ENCODE peak calls at places on chromosomes 2 and 18, in seven cellular contexts. C, F, K, J, V, Q and E are unnamed samples.

GRCh38 chr18:40258298-40258697 is 1696.7 kb upstream of the PIK3C3 start:
- DNase-seq in V (no peak), J (peak; percentile 51), F (no peak), Q (no peak), C (no peak), K (no peak), E (no peak)

GRCh38 chr2:161905389-161906046 is 168.5 kb downstream of the DPP4 start:
- DNase-seq in J (no peak), F (peak; percentile 25), V (no peak), Q (no peak), C (no peak), K (no peak), E (no peak)

GRCh38 chr18:78679061-78679460 is 300.6 kb upstream of the SALL3 start:
- DNase-seq in V (no peak), J (no peak), Q (no peak), C (no peak), F (no peak), K (no peak), E (no peak)

GRCh38 chr2:83068706-83069105 is 1390.4 kb downstream of the SUCLG1 start:
- DNase-seq in K (no peak), C (no peak), J (no peak), V (no peak), F (no peak), Q (no peak), E (no peak)

GRCh38 chr18:23209796-23210195 is 74.5 kb downstream of the CABLES1 start:
- DNase-seq in F (no peak), J (no peak), K (no peak), Q (no peak), C (no peak), V (no peak), E (no peak)

GRCh38 chr2:7627587-7627986 is 710.4 kb downstream of the RNF144A start:
- DNase-seq in F (no peak), Q (no peak), V (no peak), C (no peak), K (no peak), J (no peak), E (no peak)

GRCh38 chr2:39778775-39779751 is at the start of gene THUMPD2:
- DNase-seq in C (peak; percentile 41), Q (peak; percentile 21), K (peak; percentile 33), V (peak; percentile 42), J (no peak), F (peak; percentile 84), E (peak; percentile 86)

GRCh38 chr18:64134044-64134757 is 14.7 kb downstream of the LINC00305 start:
- DNase-seq in K (no peak), J (no peak), Q (no peak), V (no peak), F (no peak), C (no peak), E (no peak)

GRCh38 chr2:128752691-128753263 is 434.1 kb upstream of the HS6ST1 start:
- DNase-seq in C (no peak), Q (no peak), J (no peak), F (no peak), V (no peak), K (no peak), E (no peak)

GRCh38 chr18:23504720-23505119 is 1.4 kb downstream of the RMC1 start:
- DNase-seq in J (no peak), V (no peak), F (peak; percentile 9), Q (no peak), K (no peak), C (no peak), E (no peak)

GRCh38 chr18:13376841-13377351 is 158.3 kb downstream of the LDLRAD4 start:
- DNase-seq in K (peak; percentile 57), F (peak; percentile 85), V (no peak), Q (peak; percentile 49), C (peak; percentile 30), J (no peak), E (no peak)

GRCh38 chr2:176435691-176436215 is 166.5 kb downstream of the MTX2 start:
- DNase-seq in C (no peak), K (no peak), F (no peak), V (no peak), J (no peak), Q (no peak), E (no peak)

GRCh38 chr2:190571666-190572065 is 37.1 kb upstream of the NEMP2 start:
- DNase-seq in K (no peak), Q (no peak), C (no peak), J (no peak), F (no peak), V (no peak), E (peak; percentile 25)

GRCh38 chr18:31230495-31230894 is 67.8 kb upstream of the DSC1 start:
- DNase-seq in F (no peak), K (no peak), J (no peak), Q (no peak), V (peak; percentile 89), C (no peak), E (no peak)

GRCh38 chr2:37635359-37636208 is 35.9 kb downstream of the CDC42EP3 start:
- DNase-seq in Q (peak; percentile 50), C (peak; percentile 33), J (no peak), V (no peak), F (peak; percentile 85), K (peak; percentile 52), E (peak; percentile 97)

GRCh38 chr2:149161481-149162225 is 123.2 kb downstream of the LYPD6B start:
- DNase-seq in C (no peak), K (no peak), J (no peak), Q (no peak), F (no peak), V (no peak), E (peak; percentile 95)

GRCh38 chr2:238847841-238848565 is at the start of gene TWIST2:
- DNase-seq in K (no peak), C (no peak), Q (no peak), J (peak; percentile 75), V (no peak), F (no peak), E (peak; percentile 40)

GRCh38 chr2:74777161-74777900 is 56.6 kb upstream of the HK2 start:
- DNase-seq in Q (no peak), C (no peak), K (no peak), V (no peak), J (no peak), F (no peak), E (peak; percentile 97)

GRCh38 chr2:128187032-128187654 is 96.1 kb downstream of the UGGT1 start:
- DNase-seq in F (no peak), K (no peak), Q (no peak), J (no peak), V (no peak), C (no peak), E (no peak)

GRCh38 chr2:226891780-226892590 is 56.1 kb downstream of the RHBDD1 start:
- DNase-seq in C (no peak), K (no peak), J (peak; percentile 74), Q (no peak), F (no peak), V (no peak), E (no peak)

GRCh38 chr2:236663267-236663666 is 93.6 kb downstream of the ACKR3 start:
- DNase-seq in C (no peak), K (no peak), F (no peak), J (no peak), Q (no peak), V (no peak), E (no peak)

GRCh38 chr18:58578835-58579560 is 49.9 kb downstream of the ALPK2 start:
- DNase-seq in F (peak; percentile 33), Q (no peak), V (no peak), C (no peak), J (peak; percentile 59), K (no peak), E (no peak)

GRCh38 chr2:3488768-3489448 is 30.4 kb downstream of the ADI1 start:
- DNase-seq in K (no peak), J (no peak), F (no peak), C (no peak), Q (no peak), V (no peak), E (no peak)

GRCh38 chr2:107804608-107805498 is 21.8 kb upstream of the RGPD4 start:
- DNase-seq in F (no peak), C (no peak), V (no peak), J (no peak), Q (no peak), K (no peak), E (no peak)

GRCh38 chr2:11899264-11899818 is 152.9 kb downstream of the LPIN1 start:
- DNase-seq in V (no peak), C (no peak), K (no peak), F (no peak), Q (no peak), J (no peak), E (no peak)

GRCh38 chr2:86201951-86202692 is 2.9 kb downstream of the MRPL35 start:
- DNase-seq in J (no peak), F (no peak), V (no peak), K (no peak), Q (no peak), C (no peak), E (no peak)

GRCh38 chr18:63881851-63882250 is 5.7 kb upstream of the SERPINB2 start:
- DNase-seq in Q (no peak), V (no peak), K (no peak), F (peak; percentile 22), C (no peak), J (no peak), E (no peak)

GRCh38 chr2:240597054-240597418 is 10.5 kb downstream of the CAPN10 start:
- DNase-seq in J (no peak), V (no peak), F (no peak), C (no peak), K (no peak), Q (no peak), E (no peak)

GRCh38 chr18:61528961-61529360 is 195.7 kb downstream of the CDH20 start:
- DNase-seq in V (no peak), F (no peak), K (no peak), Q (no peak), J (no peak), C (no peak), E (no peak)

GRCh38 chr2:28566441-28567075 is 70.7 kb downstream of the PLB1 start:
- DNase-seq in J (peak; percentile 61), C (peak; percentile 85), K (peak; percentile 80), Q (peak; percentile 73), V (peak; percentile 60), F (peak; percentile 96), E (peak; percentile 90)

GRCh38 chr2:85920810-85921545 is 32.2 kb upstream of the ST3GAL5 start:
- DNase-seq in F (no peak), J (no peak), C (no peak), Q (no peak), V (no peak), K (no peak), E (no peak)

GRCh38 chr2:120465989-120466703 is 120.2 kb downstream of the INHBB start:
- DNase-seq in J (no peak), F (no peak), C (no peak), V (no peak), Q (no peak), K (no peak), E (no peak)

GRCh38 chr18:77811510-77811909 is 561.9 kb downstream of the GALR1 start:
- DNase-seq in C (no peak), K (no peak), V (no peak), Q (no peak), F (no peak), J (no peak), E (peak; percentile 11)

GRCh38 chr2:207083361-207084080 is 82.2 kb downstream of the KLF7 start:
- DNase-seq in K (no peak), V (no peak), C (no peak), Q (no peak), J (no peak), F (no peak), E (no peak)

GRCh38 chr2:238793351-238793750 is 54.5 kb upstream of the TWIST2 start:
- DNase-seq in K (no peak), Q (no peak), V (no peak), C (no peak), F (no peak), J (no peak), E (no peak)

GRCh38 chr2:26018184-26018716 is 15.6 kb upstream of the RAB10 start:
- DNase-seq in K (no peak), V (peak; percentile 74), Q (peak; percentile 11), C (no peak), F (peak; percentile 69), J (peak; percentile 59), E (peak; percentile 70)

GRCh38 chr2:160091381-160091780 is 29.0 kb upstream of the PLA2R1 start:
- DNase-seq in F (no peak), J (no peak), K (no peak), Q (no peak), C (no peak), V (no peak), E (no peak)

GRCh38 chr2:239146011-239146641 is 254.7 kb downstream of the HDAC4 start:
- DNase-seq in K (no peak), Q (no peak), V (no peak), C (no peak), F (no peak), J (no peak), E (no peak)